ENCODE peak calls at places on chromosomes 1 and 21, in nine cellular contexts. One of them, this sample, is unnamed. For H3K4me1, the result is how much of the 10 kb centered on the place peaks cover.

GRCh38 chr1:44842763-44843655 is at the start of gene PTCH2:
- DNase-seq in sigmoid colon: peak
- DNase-seq in fibroblast of lung: peak
- DNase-seq in pancreas: peak
- DNase-seq in mesendoderm: peak
- DNase-seq in lower lobe of right lung: peak
- DNase-seq in left ventricle myocardium inferior: peak
- DNase-seq in A549: peak
- DNase-seq in gastrocnemius medialis: peak
- DNase-seq in this sample: peak

GRCh38 chr1:180092931-180093650 is 61.6 kb upstream of the QSOX1 start:
- DNase-seq in sigmoid colon: no peak
- DNase-seq in mesendoderm: no peak
- DNase-seq in fibroblast of lung: no peak
- DNase-seq in lower lobe of right lung: no peak
- DNase-seq in left ventricle myocardium inferior: no peak
- DNase-seq in A549: no peak
- DNase-seq in pancreas: no peak
- DNase-seq in gastrocnemius medialis: no peak
- DNase-seq in this sample: no peak

GRCh38 chr1:111163363-111163762 is 23.3 kb downstream of the CEPT1 start:
- DNase-seq in sigmoid colon: no peak
- DNase-seq in lower lobe of right lung: no peak
- DNase-seq in gastrocnemius medialis: no peak
- DNase-seq in fibroblast of lung: no peak
- DNase-seq in A549: no peak
- DNase-seq in left ventricle myocardium inferior: no peak
- DNase-seq in mesendoderm: no peak
- DNase-seq in pancreas: no peak
- DNase-seq in this sample: no peak

GRCh38 chr1:101915597-101915996 is 81.1 kb downstream of the OLFM3 start:
- DNase-seq in pancreas: no peak
- DNase-seq in fibroblast of lung: no peak
- DNase-seq in lower lobe of right lung: no peak
- DNase-seq in gastrocnemius medialis: no peak
- DNase-seq in A549: no peak
- DNase-seq in mesendoderm: no peak
- DNase-seq in left ventricle myocardium inferior: no peak
- DNase-seq in sigmoid colon: no peak
- DNase-seq in this sample: no peak

GRCh38 chr1:117757668-117758067 is 151.8 kb downstream of the TENT5C start:
- DNase-seq in sigmoid colon: no peak
- DNase-seq in mesendoderm: no peak
- DNase-seq in A549: no peak
- DNase-seq in fibroblast of lung: peak
- DNase-seq in lower lobe of right lung: no peak
- DNase-seq in pancreas: no peak
- DNase-seq in left ventricle myocardium inferior: no peak
- DNase-seq in gastrocnemius medialis: no peak
- DNase-seq in this sample: no peak

GRCh38 chr1:112722601-112723510 is 7.7 kb upstream of the PPM1J start:
- DNase-seq in left ventricle myocardium inferior: no peak
- DNase-seq in A549: no peak
- DNase-seq in pancreas: no peak
- DNase-seq in lower lobe of right lung: no peak
- DNase-seq in mesendoderm: peak
- DNase-seq in fibroblast of lung: peak
- DNase-seq in sigmoid colon: no peak
- DNase-seq in gastrocnemius medialis: no peak
- DNase-seq in this sample: no peak

GRCh38 chr1:45787905-45788304 is 15.5 kb upstream of the MAST2 start:
- DNase-seq in A549: no peak
- DNase-seq in mesendoderm: no peak
- DNase-seq in lower lobe of right lung: no peak
- DNase-seq in sigmoid colon: no peak
- DNase-seq in left ventricle myocardium inferior: no peak
- DNase-seq in gastrocnemius medialis: no peak
- DNase-seq in fibroblast of lung: no peak
- DNase-seq in pancreas: no peak
- DNase-seq in this sample: no peak

GRCh38 chr1:234598974-234599616 is 10.9 kb downstream of the IRF2BP2 start:
- DNase-seq in gastrocnemius medialis: no peak
- DNase-seq in left ventricle myocardium inferior: no peak
- DNase-seq in pancreas: peak
- DNase-seq in mesendoderm: no peak
- DNase-seq in A549: no peak
- DNase-seq in sigmoid colon: peak
- DNase-seq in lower lobe of right lung: no peak
- DNase-seq in fibroblast of lung: no peak
- DNase-seq in this sample: peak

GRCh38 chr1:207612762-207613161 is 32.2 kb upstream of the CR1L start:
- DNase-seq in left ventricle myocardium inferior: no peak
- DNase-seq in sigmoid colon: no peak
- DNase-seq in mesendoderm: no peak
- DNase-seq in fibroblast of lung: no peak
- DNase-seq in pancreas: no peak
- DNase-seq in A549: no peak
- DNase-seq in lower lobe of right lung: no peak
- DNase-seq in gastrocnemius medialis: no peak
- DNase-seq in this sample: no peak

GRCh38 chr1:91643431-91643830 is 142.8 kb downstream of the CDC7 start:
- DNase-seq in mesendoderm: no peak
- DNase-seq in gastrocnemius medialis: no peak
- DNase-seq in pancreas: no peak
- DNase-seq in A549: no peak
- DNase-seq in sigmoid colon: no peak
- DNase-seq in lower lobe of right lung: no peak
- DNase-seq in left ventricle myocardium inferior: no peak
- DNase-seq in fibroblast of lung: no peak
- DNase-seq in this sample: no peak

GRCh38 chr21:44294391-44295162 is 5.3 kb upstream of the PFKL start:
- DNase-seq in lower lobe of right lung: no peak
- DNase-seq in left ventricle myocardium inferior: peak
- DNase-seq in mesendoderm: no peak
- DNase-seq in gastrocnemius medialis: peak
- DNase-seq in pancreas: no peak
- DNase-seq in fibroblast of lung: no peak
- DNase-seq in sigmoid colon: peak
- DNase-seq in A549: no peak
- DNase-seq in this sample: peak

GRCh38 chr1:81873946-81874345 is 73.2 kb downstream of the ADGRL2 start:
- DNase-seq in fibroblast of lung: peak
- DNase-seq in lower lobe of right lung: no peak
- DNase-seq in sigmoid colon: no peak
- DNase-seq in pancreas: no peak
- DNase-seq in gastrocnemius medialis: no peak
- DNase-seq in mesendoderm: no peak
- DNase-seq in left ventricle myocardium inferior: no peak
- DNase-seq in A549: no peak
- DNase-seq in this sample: no peak

GRCh38 chr1:64624446-64624766 is 120.5 kb upstream of the RAVER2 start:
- DNase-seq in lower lobe of right lung: no peak
- DNase-seq in gastrocnemius medialis: no peak
- DNase-seq in A549: no peak
- DNase-seq in sigmoid colon: no peak
- DNase-seq in fibroblast of lung: peak
- DNase-seq in mesendoderm: no peak
- DNase-seq in left ventricle myocardium inferior: no peak
- DNase-seq in pancreas: no peak
- DNase-seq in this sample: peak

GRCh38 chr1:86423873-86424272 is at the start of gene CLCA2:
- DNase-seq in left ventricle myocardium inferior: no peak
- DNase-seq in fibroblast of lung: no peak
- DNase-seq in pancreas: no peak
- DNase-seq in gastrocnemius medialis: no peak
- DNase-seq in A549: no peak
- DNase-seq in mesendoderm: no peak
- DNase-seq in lower lobe of right lung: no peak
- DNase-seq in sigmoid colon: no peak
- DNase-seq in this sample: no peak

GRCh38 chr1:30610917-30611316 is 112.5 kb downstream of the MATN1 start:
- DNase-seq in pancreas: no peak
- DNase-seq in lower lobe of right lung: no peak
- DNase-seq in A549: no peak
- DNase-seq in fibroblast of lung: no peak
- DNase-seq in mesendoderm: no peak
- DNase-seq in sigmoid colon: no peak
- DNase-seq in gastrocnemius medialis: no peak
- DNase-seq in left ventricle myocardium inferior: no peak
- DNase-seq in this sample: no peak

GRCh38 chr1:163168053-163168452 is 34.7 kb downstream of the RGS5 start:
- DNase-seq in gastrocnemius medialis: no peak
- DNase-seq in pancreas: no peak
- DNase-seq in mesendoderm: peak
- DNase-seq in A549: no peak
- DNase-seq in fibroblast of lung: peak
- DNase-seq in sigmoid colon: no peak
- DNase-seq in lower lobe of right lung: no peak
- DNase-seq in left ventricle myocardium inferior: no peak
- DNase-seq in this sample: no peak

GRCh38 chr21:34526618-34527290 is 14.7 kb upstream of the KCNE1 start:
- DNase-seq in lower lobe of right lung: peak
- DNase-seq in A549: peak
- DNase-seq in mesendoderm: peak
- DNase-seq in gastrocnemius medialis: peak
- DNase-seq in pancreas: peak
- DNase-seq in fibroblast of lung: peak
- DNase-seq in sigmoid colon: peak
- DNase-seq in left ventricle myocardium inferior: peak
- DNase-seq in this sample: peak

DNA sequence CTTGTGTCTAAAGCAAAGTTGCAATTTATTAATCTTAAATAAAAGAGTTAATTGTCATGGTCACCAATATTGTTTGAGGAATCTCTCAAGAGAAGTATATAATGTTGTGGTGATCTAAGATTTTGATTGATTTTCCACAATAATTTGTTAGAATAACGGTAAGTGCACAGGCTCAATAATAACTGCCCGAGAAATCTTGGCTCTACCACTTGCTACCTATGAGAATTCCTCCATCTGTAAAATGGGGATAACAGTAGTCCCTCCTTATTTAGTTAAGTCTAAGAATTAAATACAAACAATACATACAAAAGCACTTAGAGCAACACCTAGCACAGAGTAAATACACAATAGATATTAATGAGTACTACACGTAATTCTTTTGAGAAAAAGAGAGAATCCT is 18.8 kb downstream of the SCAF4 start:
- DNase-seq in left ventricle myocardium inferior: no peak
- DNase-seq in mesendoderm: no peak
- DNase-seq in A549: no peak
- DNase-seq in lower lobe of right lung: no peak
- DNase-seq in gastrocnemius medialis: no peak
- DNase-seq in pancreas: no peak
- DNase-seq in sigmoid colon: no peak
- DNase-seq in fibroblast of lung: no peak
- DNase-seq in this sample: no peak
- H3K4me1 ChIP-seq in left ventricle myocardium inferior: half or more
- H3K4me1 ChIP-seq in mesendoderm: under half
- H3K4me1 ChIP-seq in A549: half or more
- H3K4me1 ChIP-seq in lower lobe of right lung: under half
- H3K4me1 ChIP-seq in gastrocnemius medialis: half or more
- H3K4me1 ChIP-seq in pancreas: under half
- H3K4me1 ChIP-seq in sigmoid colon: half or more
- H3K4me1 ChIP-seq in fibroblast of lung: under half
- H3K4me1 ChIP-seq in this sample: half or more

DNA sequence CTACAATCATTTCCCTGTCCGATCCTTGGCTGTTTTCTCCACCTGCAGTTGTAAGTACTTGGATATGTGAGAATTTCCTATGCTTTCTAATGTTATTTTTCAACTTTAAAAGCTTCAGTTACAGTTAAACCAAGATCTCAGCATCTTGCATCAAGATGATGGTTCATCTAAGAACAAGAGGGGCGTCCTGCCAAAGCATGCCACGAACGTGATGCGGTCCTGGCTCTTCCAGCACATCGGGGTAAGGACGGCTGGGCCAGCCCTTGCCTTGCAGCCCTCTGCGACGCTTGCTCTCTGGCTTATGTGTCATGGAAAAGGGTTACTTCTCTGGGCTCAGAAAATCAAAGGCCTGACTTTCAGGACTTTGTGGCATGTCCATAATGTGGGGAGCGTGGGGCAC is 46.8 kb downstream of the PKNOX1 start:
- DNase-seq in gastrocnemius medialis: no peak
- DNase-seq in mesendoderm: no peak
- DNase-seq in left ventricle myocardium inferior: no peak
- DNase-seq in sigmoid colon: no peak
- DNase-seq in fibroblast of lung: no peak
- DNase-seq in pancreas: no peak
- DNase-seq in A549: no peak
- DNase-seq in lower lobe of right lung: no peak
- DNase-seq in this sample: no peak
- H3K4me1 ChIP-seq in gastrocnemius medialis: under half
- H3K4me1 ChIP-seq in mesendoderm: under half
- H3K4me1 ChIP-seq in left ventricle myocardium inferior: under half
- H3K4me1 ChIP-seq in sigmoid colon: under half
- H3K4me1 ChIP-seq in fibroblast of lung: under half
- H3K4me1 ChIP-seq in pancreas: under half
- H3K4me1 ChIP-seq in A549: under half
- H3K4me1 ChIP-seq in lower lobe of right lung: under half
- H3K4me1 ChIP-seq in this sample: under half

DNA sequence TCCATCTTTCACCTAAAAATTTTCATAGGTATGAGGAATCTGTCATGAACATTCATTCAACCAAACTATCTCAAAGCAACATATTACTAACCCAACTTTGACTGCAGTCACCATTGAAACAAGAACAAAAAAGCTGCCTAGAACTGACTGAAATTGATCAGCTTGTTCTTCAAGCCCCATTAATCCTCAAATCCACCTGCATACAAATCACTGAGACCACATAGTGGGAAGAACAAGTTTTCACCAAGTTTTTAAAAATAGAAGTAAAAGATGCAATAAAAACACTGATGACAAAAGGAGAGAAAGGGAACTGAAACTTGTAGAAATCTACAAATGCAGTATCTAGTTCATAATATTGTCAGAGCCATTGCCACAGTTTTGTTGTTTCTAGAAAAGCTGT is 6.1 kb downstream of the SORT1 start:
- DNase-seq in pancreas: no peak
- DNase-seq in lower lobe of right lung: no peak
- DNase-seq in left ventricle myocardium inferior: no peak
- DNase-seq in A549: no peak
- DNase-seq in gastrocnemius medialis: no peak
- DNase-seq in mesendoderm: no peak
- DNase-seq in sigmoid colon: no peak
- DNase-seq in fibroblast of lung: no peak
- DNase-seq in this sample: no peak
- H3K4me1 ChIP-seq in pancreas: under half
- H3K4me1 ChIP-seq in lower lobe of right lung: half or more
- H3K4me1 ChIP-seq in left ventricle myocardium inferior: half or more
- H3K4me1 ChIP-seq in A549: under half
- H3K4me1 ChIP-seq in gastrocnemius medialis: half or more
- H3K4me1 ChIP-seq in mesendoderm: under half
- H3K4me1 ChIP-seq in sigmoid colon: half or more
- H3K4me1 ChIP-seq in fibroblast of lung: under half
- H3K4me1 ChIP-seq in this sample: half or more

DNA sequence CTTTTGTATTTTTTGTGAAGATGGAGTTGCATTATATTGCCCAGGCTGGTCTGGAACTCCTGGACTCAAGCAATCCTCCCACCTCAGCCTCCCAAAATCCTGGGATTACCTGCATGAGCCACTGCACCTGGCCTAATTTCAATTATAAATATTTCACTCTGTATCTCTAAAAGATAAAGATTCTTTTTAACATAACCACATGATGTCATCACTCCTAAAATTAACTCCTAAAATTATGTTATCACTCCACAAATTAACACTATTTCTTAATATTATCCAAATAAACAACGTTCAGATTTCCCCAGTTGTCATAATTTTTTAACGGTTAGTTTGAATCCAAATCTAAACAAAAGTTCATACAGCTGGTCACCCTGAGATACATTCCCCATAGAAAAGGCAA is 43.0 kb downstream of the DESI2 start:
- DNase-seq in sigmoid colon: no peak
- DNase-seq in mesendoderm: no peak
- DNase-seq in left ventricle myocardium inferior: no peak
- DNase-seq in lower lobe of right lung: no peak
- DNase-seq in fibroblast of lung: no peak
- DNase-seq in pancreas: no peak
- DNase-seq in A549: no peak
- DNase-seq in gastrocnemius medialis: no peak
- DNase-seq in this sample: no peak
- H3K4me1 ChIP-seq in sigmoid colon: under half
- H3K4me1 ChIP-seq in mesendoderm: under half
- H3K4me1 ChIP-seq in left ventricle myocardium inferior: under half
- H3K4me1 ChIP-seq in lower lobe of right lung: under half
- H3K4me1 ChIP-seq in fibroblast of lung: under half
- H3K4me1 ChIP-seq in pancreas: under half
- H3K4me1 ChIP-seq in A549: under half
- H3K4me1 ChIP-seq in gastrocnemius medialis: under half
- H3K4me1 ChIP-seq in this sample: under half